ENCODE peak calls at places on chromosomes 7 and 10, in eight cellular contexts. One of them, this sample, is unnamed.

GRCh38 chr7:15684834-15685233 is 1.6 kb downstream of the MEOX2 start:
- DNase-seq in bronchial epithelial cell: no peak
- DNase-seq in heart right ventricle: peak
- DNase-seq in prostate gland: no peak
- DNase-seq in A549: no peak
- DNase-seq in glutamatergic neuron: no peak
- DNase-seq in MCF 10A: no peak
- DNase-seq in HFFc6: no peak
- DNase-seq in this sample: no peak

GRCh38 chr7:78492146-78492545 is 693.6 kb downstream of the PHTF2 start:
- DNase-seq in A549: no peak
- DNase-seq in HFFc6: no peak
- DNase-seq in MCF 10A: no peak
- DNase-seq in heart right ventricle: no peak
- DNase-seq in bronchial epithelial cell: no peak
- DNase-seq in prostate gland: no peak
- DNase-seq in glutamatergic neuron: no peak
- DNase-seq in this sample: no peak

GRCh38 chr10:98301664-98302319 is 33.8 kb upstream of the LOXL4 start:
- DNase-seq in prostate gland: no peak
- DNase-seq in HFFc6: no peak
- DNase-seq in bronchial epithelial cell: no peak
- DNase-seq in MCF 10A: no peak
- DNase-seq in heart right ventricle: no peak
- DNase-seq in glutamatergic neuron: peak
- DNase-seq in A549: no peak
- DNase-seq in this sample: no peak

GRCh38 chr7:117251687-117252086 is 71.2 kb downstream of the WNT2 start:
- DNase-seq in prostate gland: no peak
- DNase-seq in MCF 10A: no peak
- DNase-seq in HFFc6: peak
- DNase-seq in glutamatergic neuron: no peak
- DNase-seq in A549: no peak
- DNase-seq in heart right ventricle: no peak
- DNase-seq in bronchial epithelial cell: no peak
- DNase-seq in this sample: no peak

GRCh38 chr7:20894806-20895205 is 108.1 kb upstream of the SP8 start:
- DNase-seq in prostate gland: no peak
- DNase-seq in heart right ventricle: no peak
- DNase-seq in HFFc6: no peak
- DNase-seq in A549: no peak
- DNase-seq in MCF 10A: peak
- DNase-seq in bronchial epithelial cell: peak
- DNase-seq in glutamatergic neuron: no peak
- DNase-seq in this sample: no peak

GRCh38 chr10:6136215-6137201 is 47.7 kb downstream of the RBM17 start:
- DNase-seq in MCF 10A: peak
- DNase-seq in bronchial epithelial cell: peak
- DNase-seq in glutamatergic neuron: no peak
- DNase-seq in prostate gland: no peak
- DNase-seq in HFFc6: peak
- DNase-seq in A549: no peak
- DNase-seq in heart right ventricle: no peak
- DNase-seq in this sample: no peak

GRCh38 chr10:127871631-127872010 is 21.1 kb downstream of the CLRN3 start:
- DNase-seq in bronchial epithelial cell: no peak
- DNase-seq in HFFc6: no peak
- DNase-seq in heart right ventricle: no peak
- DNase-seq in glutamatergic neuron: no peak
- DNase-seq in A549: no peak
- DNase-seq in prostate gland: no peak
- DNase-seq in MCF 10A: no peak
- DNase-seq in this sample: no peak

GRCh38 chr10:28302012-28302667 is 724 bp downstream of the MPP7 start:
- DNase-seq in A549: peak
- DNase-seq in bronchial epithelial cell: peak
- DNase-seq in prostate gland: peak
- DNase-seq in HFFc6: no peak
- DNase-seq in heart right ventricle: peak
- DNase-seq in MCF 10A: no peak
- DNase-seq in glutamatergic neuron: no peak
- DNase-seq in this sample: no peak

GRCh38 chr10:126509211-126509610 is 120.9 kb upstream of the ADAM12 start:
- DNase-seq in A549: no peak
- DNase-seq in MCF 10A: no peak
- DNase-seq in glutamatergic neuron: no peak
- DNase-seq in HFFc6: no peak
- DNase-seq in prostate gland: no peak
- DNase-seq in bronchial epithelial cell: peak
- DNase-seq in heart right ventricle: no peak
- DNase-seq in this sample: no peak

GRCh38 chr7:30144659-30145321 is 10.0 kb downstream of the MTURN start:
- DNase-seq in prostate gland: no peak
- DNase-seq in bronchial epithelial cell: no peak
- DNase-seq in glutamatergic neuron: no peak
- DNase-seq in A549: no peak
- DNase-seq in HFFc6: no peak
- DNase-seq in heart right ventricle: no peak
- DNase-seq in MCF 10A: no peak
- DNase-seq in this sample: no peak

GRCh38 chr7:76234282-76234584 is 32.5 kb downstream of the SRRM3 start:
- DNase-seq in prostate gland: no peak
- DNase-seq in bronchial epithelial cell: no peak
- DNase-seq in MCF 10A: no peak
- DNase-seq in A549: no peak
- DNase-seq in glutamatergic neuron: no peak
- DNase-seq in HFFc6: no peak
- DNase-seq in heart right ventricle: no peak
- DNase-seq in this sample: no peak

GRCh38 chr7:74412061-74412460 is 41.6 kb upstream of the GTF2IRD1 start:
- DNase-seq in heart right ventricle: no peak
- DNase-seq in A549: no peak
- DNase-seq in glutamatergic neuron: no peak
- DNase-seq in prostate gland: no peak
- DNase-seq in bronchial epithelial cell: no peak
- DNase-seq in HFFc6: no peak
- DNase-seq in MCF 10A: no peak
- DNase-seq in this sample: no peak

GRCh38 chr7:29160080-29160479 is 13.7 kb upstream of the CPVL start:
- DNase-seq in A549: no peak
- DNase-seq in glutamatergic neuron: no peak
- DNase-seq in prostate gland: no peak
- DNase-seq in heart right ventricle: no peak
- DNase-seq in MCF 10A: no peak
- DNase-seq in bronchial epithelial cell: no peak
- DNase-seq in HFFc6: no peak
- DNase-seq in this sample: no peak

GRCh38 chr7:135879238-135879637 is 97.9 kb downstream of the MTPN start:
- DNase-seq in heart right ventricle: no peak
- DNase-seq in bronchial epithelial cell: peak
- DNase-seq in A549: no peak
- DNase-seq in HFFc6: peak
- DNase-seq in glutamatergic neuron: no peak
- DNase-seq in MCF 10A: no peak
- DNase-seq in prostate gland: no peak
- DNase-seq in this sample: no peak

GRCh38 chr7:146937836-146938235 is 821.2 kb downstream of the CNTNAP2 start:
- DNase-seq in MCF 10A: no peak
- DNase-seq in HFFc6: no peak
- DNase-seq in A549: no peak
- DNase-seq in glutamatergic neuron: no peak
- DNase-seq in heart right ventricle: no peak
- DNase-seq in prostate gland: no peak
- DNase-seq in bronchial epithelial cell: no peak
- DNase-seq in this sample: no peak

GRCh38 chr10:94630017-94630688 is 53.4 kb upstream of the CYP2C18 start:
- DNase-seq in heart right ventricle: no peak
- DNase-seq in HFFc6: peak
- DNase-seq in glutamatergic neuron: no peak
- DNase-seq in bronchial epithelial cell: peak
- DNase-seq in prostate gland: no peak
- DNase-seq in A549: peak
- DNase-seq in MCF 10A: peak
- DNase-seq in this sample: no peak

GRCh38 chr7:149787428-149788299 is 14.3 kb upstream of the ZNF467 start:
- DNase-seq in MCF 10A: peak
- DNase-seq in A549: peak
- DNase-seq in glutamatergic neuron: no peak
- DNase-seq in bronchial epithelial cell: no peak
- DNase-seq in prostate gland: no peak
- DNase-seq in heart right ventricle: no peak
- DNase-seq in HFFc6: peak
- DNase-seq in this sample: no peak

GRCh38 chr10:76576276-76576962 is 1061.2 kb downstream of the KCNMA1 start:
- DNase-seq in HFFc6: peak
- DNase-seq in bronchial epithelial cell: no peak
- DNase-seq in glutamatergic neuron: no peak
- DNase-seq in prostate gland: no peak
- DNase-seq in heart right ventricle: no peak
- DNase-seq in A549: no peak
- DNase-seq in MCF 10A: peak
- DNase-seq in this sample: no peak

GRCh38 chr7:18958627-18959026 is 158.8 kb downstream of the TWIST1 start:
- DNase-seq in HFFc6: peak
- DNase-seq in bronchial epithelial cell: peak
- DNase-seq in A549: no peak
- DNase-seq in heart right ventricle: no peak
- DNase-seq in prostate gland: no peak
- DNase-seq in glutamatergic neuron: no peak
- DNase-seq in MCF 10A: peak
- DNase-seq in this sample: no peak

DNA sequence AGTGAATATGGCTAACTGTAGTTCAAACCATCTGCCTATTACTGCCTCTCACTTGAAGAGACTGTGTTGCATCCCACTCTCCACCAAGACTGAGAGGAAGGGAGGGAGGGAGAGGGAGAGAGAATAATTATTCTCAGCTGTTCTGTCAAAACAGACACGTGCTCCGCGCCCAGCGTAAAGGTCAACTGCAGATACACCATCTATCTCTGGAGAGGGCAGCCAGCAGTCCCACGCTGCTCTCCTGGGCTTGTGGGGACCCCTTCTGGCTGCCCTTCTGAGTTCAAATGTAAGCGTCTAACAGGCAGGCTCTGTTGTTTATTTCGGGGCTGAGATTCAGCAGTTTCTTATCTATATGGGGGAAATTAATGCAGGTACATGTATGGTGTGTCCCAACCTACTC is 625.5 kb upstream of the GALNT17 start:
- DNase-seq in MCF 10A: no peak
- DNase-seq in glutamatergic neuron: peak
- DNase-seq in HFFc6: no peak
- DNase-seq in bronchial epithelial cell: no peak
- DNase-seq in prostate gland: no peak
- DNase-seq in A549: no peak
- DNase-seq in heart right ventricle: no peak
- DNase-seq in this sample: no peak
- TF ChIP-seq CTCF in MCF 10A: no peak
- TF ChIP-seq CTCF in glutamatergic neuron: no peak
- TF ChIP-seq CTCF in HFFc6: no peak
- TF ChIP-seq CTCF in bronchial epithelial cell: no peak
- TF ChIP-seq CTCF in prostate gland: no peak
- TF ChIP-seq CTCF in A549: no peak
- TF ChIP-seq CTCF in heart right ventricle: peak
- TF ChIP-seq CTCF in this sample: no peak

GRCh38 chr7:103074519-103075336 is at the start of the genes ARMC10 and FBXL13:
- DNase-seq in glutamatergic neuron: peak
- DNase-seq in A549: peak
- DNase-seq in prostate gland: peak
- DNase-seq in heart right ventricle: peak
- DNase-seq in MCF 10A: peak
- DNase-seq in bronchial epithelial cell: peak
- DNase-seq in HFFc6: peak
- DNase-seq in this sample: peak
- TF ChIP-seq CTCF in glutamatergic neuron: peak
- TF ChIP-seq CTCF in A549: peak
- TF ChIP-seq CTCF in prostate gland: peak
- TF ChIP-seq CTCF in heart right ventricle: peak
- TF ChIP-seq CTCF in MCF 10A: peak
- TF ChIP-seq CTCF in bronchial epithelial cell: peak
- TF ChIP-seq CTCF in HFFc6: peak
- TF ChIP-seq CTCF in this sample: no peak

DNA sequence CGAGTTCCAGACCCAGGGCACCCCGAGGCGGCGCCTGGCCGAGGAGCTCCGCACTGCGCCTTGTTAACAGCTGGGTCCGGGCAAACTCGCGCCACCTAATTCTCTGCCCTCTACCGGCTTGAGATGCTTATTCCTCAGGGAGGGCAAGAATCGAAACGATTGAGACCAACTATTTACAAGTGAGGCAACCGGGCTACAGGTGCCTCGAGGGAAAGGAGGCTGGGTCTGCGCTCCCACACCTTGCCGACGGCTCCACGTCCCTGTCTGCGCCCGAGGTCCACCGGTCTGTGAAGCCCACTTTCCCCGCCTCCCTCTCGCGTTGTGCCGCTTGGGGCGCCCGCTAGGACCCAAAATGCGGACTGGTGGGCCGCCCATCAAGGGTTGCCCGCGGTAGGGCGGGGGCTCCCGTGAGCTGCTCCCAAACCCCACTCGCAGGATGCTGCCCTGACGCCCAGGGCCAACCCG is 527 bp downstream of the AKR1B1 start:
- DNase-seq in bronchial epithelial cell: peak
- DNase-seq in A549: peak
- DNase-seq in heart right ventricle: peak
- DNase-seq in HFFc6: peak
- DNase-seq in glutamatergic neuron: peak
- DNase-seq in MCF 10A: peak
- DNase-seq in prostate gland: peak
- DNase-seq in this sample: no peak
- TF ChIP-seq CTCF in bronchial epithelial cell: peak
- TF ChIP-seq CTCF in A549: peak
- TF ChIP-seq CTCF in heart right ventricle: no peak
- TF ChIP-seq CTCF in HFFc6: peak
- TF ChIP-seq CTCF in glutamatergic neuron: no peak
- TF ChIP-seq CTCF in MCF 10A: peak
- TF ChIP-seq CTCF in prostate gland: peak
- TF ChIP-seq CTCF in this sample: no peak

DNA sequence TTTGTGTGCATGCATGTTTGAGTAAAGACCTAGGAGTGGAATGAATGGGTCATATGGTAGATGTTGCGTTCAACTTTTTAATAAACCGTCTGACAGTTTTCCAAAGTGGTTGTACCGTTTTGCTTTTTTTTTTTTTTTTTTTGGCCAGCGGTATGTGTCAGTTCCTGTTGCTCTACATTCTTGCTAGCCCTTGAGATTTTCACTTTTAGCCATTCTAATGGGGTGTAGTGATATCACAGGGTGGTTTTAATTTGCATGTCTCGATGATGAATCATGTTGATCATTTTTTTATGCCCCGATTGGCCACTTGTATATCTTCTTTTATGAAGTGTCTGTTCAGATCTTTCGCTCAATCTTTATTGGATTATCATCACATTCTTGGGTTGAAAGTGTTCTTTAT is 320.7 kb downstream of the CAMK1D start:
- DNase-seq in A549: no peak
- DNase-seq in heart right ventricle: no peak
- DNase-seq in MCF 10A: no peak
- DNase-seq in HFFc6: no peak
- DNase-seq in bronchial epithelial cell: no peak
- DNase-seq in glutamatergic neuron: no peak
- DNase-seq in prostate gland: no peak
- DNase-seq in this sample: no peak
- TF ChIP-seq CTCF in A549: no peak
- TF ChIP-seq CTCF in heart right ventricle: no peak
- TF ChIP-seq CTCF in MCF 10A: no peak
- TF ChIP-seq CTCF in HFFc6: no peak
- TF ChIP-seq CTCF in bronchial epithelial cell: no peak
- TF ChIP-seq CTCF in glutamatergic neuron: no peak
- TF ChIP-seq CTCF in prostate gland: no peak
- TF ChIP-seq CTCF in this sample: no peak

GRCh38 chr10:84665883-84666463 is 337.6 kb downstream of the CCSER2 start:
- DNase-seq in HFFc6: no peak
- DNase-seq in prostate gland: no peak
- DNase-seq in glutamatergic neuron: peak
- DNase-seq in A549: peak
- DNase-seq in MCF 10A: peak
- DNase-seq in heart right ventricle: no peak
- DNase-seq in bronchial epithelial cell: peak
- DNase-seq in this sample: no peak
- TF ChIP-seq CTCF in HFFc6: peak
- TF ChIP-seq CTCF in prostate gland: no peak
- TF ChIP-seq CTCF in glutamatergic neuron: peak
- TF ChIP-seq CTCF in A549: peak
- TF ChIP-seq CTCF in MCF 10A: peak
- TF ChIP-seq CTCF in heart right ventricle: peak
- TF ChIP-seq CTCF in bronchial epithelial cell: peak
- TF ChIP-seq CTCF in this sample: peak

This sample was measured in LNCaP clone FGC.